ENCODE peak calls at places on chromosomes 3 and 15, in nine cellular contexts. G, S, O, I, H, B, V, M and W are unnamed samples.

GRCh38 chr3:177574232-177574856 is 377.1 kb upstream of the TBL1XR1 start:
- DNase-seq in B (peak), I (peak), G (no peak), V (no peak), M (no peak), H (no peak), O (no peak), S (peak), W (no peak)

GRCh38 chr3:156406393-156406792 is 148.5 kb downstream of the SSR3 start:
- DNase-seq in B (peak), G (no peak), H (no peak), I (no peak), S (no peak), O (no peak), M (no peak), V (no peak), W (no peak)

GRCh38 chr3:66598168-66598567 is 97.3 kb upstream of the LRIG1 start:
- DNase-seq in V (no peak), S (no peak), M (no peak), G (no peak), O (no peak), B (no peak), H (no peak), I (no peak), W (no peak)

GRCh38 chr3:56751056-56751455 is 50.7 kb downstream of the ARHGEF3 start:
- DNase-seq in M (no peak), H (no peak), G (no peak), B (no peak), I (no peak), O (no peak), S (no peak), V (no peak), W (no peak)

GRCh38 chr3:133895208-133896001 is at the start of gene RAB6B:
- DNase-seq in B (peak), O (peak), S (no peak), V (no peak), H (peak), I (no peak), G (no peak), M (peak), W (no peak)

GRCh38 chr3:178777718-178778411 is 241.6 kb downstream of the KCNMB2 start:
- DNase-seq in S (peak), I (no peak), G (no peak), H (no peak), O (no peak), B (no peak), M (no peak), V (peak), W (peak)

GRCh38 chr3:51388286-51389029 is 2.6 kb upstream of the RBM15B start:
- DNase-seq in H (peak), S (peak), V (peak), I (peak), B (peak), G (no peak), M (no peak), O (no peak), W (no peak)

GRCh38 chr3:149371001-149371722 is 6.3 kb downstream of the TM4SF1 start:
- DNase-seq in I (peak), B (peak), V (no peak), S (peak), H (no peak), M (no peak), G (no peak), O (no peak), W (peak)

GRCh38 chr15:61063875-61064320 is 165.2 kb downstream of the RORA start:
- DNase-seq in O (no peak), M (no peak), V (no peak), H (no peak), G (no peak), B (no peak), S (no peak), I (no peak), W (no peak)

GRCh38 chr3:133466531-133467386 is 66.9 kb downstream of the BFSP2 start:
- DNase-seq in H (peak), G (no peak), O (no peak), V (no peak), M (no peak), I (no peak), B (no peak), S (no peak), W (no peak)

GRCh38 chr15:98954411-98954810 is 53.2 kb downstream of the PGPEP1L start:
- DNase-seq in H (no peak), S (no peak), M (peak), O (no peak), V (no peak), B (no peak), G (peak), I (no peak), W (no peak)

GRCh38 chr15:56871180-56871579 is 47.3 kb upstream of the TCF12 start:
- DNase-seq in I (peak), V (peak), S (peak), O (no peak), G (no peak), H (no peak), B (peak), M (no peak), W (no peak)

GRCh38 chr3:157127831-157128767 is 31.8 kb downstream of the CCNL1 start:
- DNase-seq in M (no peak), O (peak), I (peak), S (peak), G (no peak), V (peak), B (no peak), H (no peak), W (no peak)

GRCh38 chr15:65085207-65085753 is 8.7 kb downstream of the KBTBD13 start:
- DNase-seq in I (no peak), V (no peak), G (no peak), O (no peak), S (no peak), M (no peak), B (no peak), H (no peak), W (no peak)

GRCh38 chr15:65083262-65083701 is 6.7 kb downstream of the KBTBD13 start:
- DNase-seq in S (no peak), B (peak), M (no peak), G (no peak), H (no peak), O (no peak), I (no peak), V (no peak), W (no peak)

GRCh38 chr15:65086680-65087111 is 10.2 kb downstream of the KBTBD13 start:
- DNase-seq in I (no peak), V (no peak), S (peak), H (no peak), B (peak), O (no peak), M (peak), G (no peak), W (no peak)

GRCh38 chr15:65085990-65086679 is 9.6 kb downstream of the KBTBD13 start:
- DNase-seq in S (peak), O (peak), G (no peak), B (peak), I (peak), V (peak), H (peak), M (peak), W (no peak)

DNA sequence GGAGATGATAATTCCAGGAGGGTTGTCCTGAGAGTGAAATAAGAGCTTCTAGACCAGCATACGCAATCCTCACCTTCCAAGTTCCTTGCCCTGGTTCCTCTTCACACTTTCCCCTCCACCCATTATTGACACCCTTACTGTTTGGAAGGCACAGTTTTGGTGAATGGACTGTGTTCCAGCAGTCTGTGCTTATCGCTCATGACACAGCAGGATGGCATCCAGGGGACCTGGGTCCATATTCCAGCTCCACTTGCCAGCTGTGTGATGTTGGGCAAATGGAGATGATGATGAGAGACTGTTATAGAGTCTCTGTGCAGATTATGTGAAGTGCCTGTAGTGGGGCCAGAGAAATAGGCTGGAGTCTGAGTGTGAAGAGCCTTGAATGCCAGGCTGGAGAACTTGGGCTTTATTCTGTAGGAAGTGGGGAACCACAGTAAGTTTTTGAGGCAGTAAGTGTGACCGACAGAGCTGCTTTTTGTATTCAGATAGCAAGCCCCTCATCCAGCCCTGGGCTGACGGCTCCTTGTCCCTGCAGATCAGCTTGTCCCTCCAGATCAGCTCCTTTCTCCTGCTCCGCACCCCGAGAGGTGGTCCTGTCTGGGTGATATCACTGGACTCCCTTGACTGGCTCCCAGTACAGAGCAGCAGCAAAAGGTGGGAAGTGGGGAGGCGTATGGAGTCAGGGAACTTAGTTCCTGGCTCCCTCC is 8.1 kb downstream of the KBTBD13 start:
- DNase-seq in B (no peak), S (no peak), H (no peak), I (peak), M (no peak), V (no peak), O (no peak), G (no peak), W (no peak)
- TF ChIP-seq REST in B (no peak), S (no peak), H (no peak), I (no peak), M (no peak), V (no peak), O (no peak), G (no peak), W (no peak)

DNA sequence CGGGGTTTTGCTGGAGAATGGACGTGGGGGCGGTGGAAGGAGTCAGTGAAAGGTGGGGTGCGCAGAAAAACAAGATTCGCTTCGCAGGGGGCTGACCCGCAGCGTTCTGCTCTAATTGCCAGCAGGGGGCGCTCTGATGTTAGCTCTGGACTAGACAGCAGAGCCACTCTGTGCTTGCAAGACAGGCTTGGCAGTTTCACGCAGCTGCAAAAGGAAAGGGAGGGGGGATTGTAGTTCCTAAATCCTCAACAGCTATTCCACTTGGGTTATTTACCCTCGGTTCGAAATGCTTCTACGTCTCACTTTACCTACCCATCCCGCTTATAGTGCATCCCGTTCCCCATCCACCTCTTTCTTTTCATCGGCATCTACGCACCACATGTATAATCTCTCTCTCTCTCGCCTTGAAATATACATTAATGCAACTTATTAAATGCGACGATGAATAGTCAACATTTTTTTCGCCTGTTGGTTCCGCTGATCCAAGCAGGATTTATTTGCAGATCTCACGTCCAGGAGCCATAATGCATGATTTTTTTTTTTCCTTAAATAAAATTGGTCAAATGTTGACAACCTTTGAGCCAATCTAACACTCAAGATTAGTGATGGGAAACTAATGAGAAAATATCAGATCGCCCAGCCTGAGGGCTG is 216.5 kb downstream of the MEIS2 start:
- DNase-seq in B (peak), S (peak), I (peak), M (peak), O (peak), V (peak), H (peak), G (peak), W (peak)
- TF ChIP-seq REST in B (no peak), S (no peak), I (no peak), M (no peak), O (no peak), V (no peak), H (no peak), G (no peak), W (no peak)

GRCh38 chr3:169668957-169669681 is 5.6 kb upstream of the MECOM start:
- DNase-seq in I (peak), M (peak), O (peak), S (peak), B (peak), H (peak), G (no peak), V (peak), W (no peak)
- TF ChIP-seq REST in I (no peak), M (no peak), O (no peak), S (no peak), B (no peak), H (no peak), G (no peak), V (no peak), W (no peak)

DNA sequence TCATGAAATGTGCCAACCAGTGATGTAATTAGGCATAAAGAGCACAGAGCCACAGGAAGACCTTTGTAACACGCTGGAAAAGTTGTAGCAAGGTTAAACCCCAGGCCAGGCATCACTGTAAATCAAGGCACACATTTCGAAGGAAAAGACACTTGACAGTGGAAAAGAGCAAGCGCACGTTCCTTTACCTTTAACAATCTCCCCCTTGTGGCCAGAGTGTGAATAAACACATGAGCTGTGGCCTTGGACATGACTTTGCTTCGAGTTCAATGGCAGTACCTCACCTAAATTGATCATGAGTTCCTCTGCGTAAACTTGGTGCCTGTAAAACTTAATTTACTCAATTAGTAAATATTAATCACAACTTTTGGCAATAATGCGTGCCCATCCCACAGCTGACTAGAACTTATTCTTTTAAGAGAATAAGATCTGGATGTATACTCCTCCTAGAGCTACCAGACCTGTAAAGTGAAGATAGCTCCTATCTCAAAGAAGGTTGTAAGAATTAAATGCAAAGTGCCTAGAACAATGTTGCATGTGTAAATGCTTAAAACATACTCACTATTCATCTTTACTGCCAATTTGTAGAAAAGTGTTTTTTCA is 757.0 kb upstream of the NECTIN3 start:
- DNase-seq in V (peak), B (peak), M (peak), I (peak), G (peak), O (peak), S (peak), H (peak), W (peak)
- TF ChIP-seq REST in V (no peak), B (no peak), M (no peak), I (no peak), G (no peak), O (no peak), S (no peak), H (no peak), W (no peak)

GRCh38 chr3:106120334-106120733 is 251.5 kb upstream of the CBLB start:
- DNase-seq in H (no peak), I (no peak), B (no peak), V (no peak), S (no peak), O (no peak), G (no peak), M (no peak), W (no peak)
- TF ChIP-seq REST in H (no peak), I (no peak), B (no peak), V (no peak), S (no peak), O (no peak), G (no peak), M (no peak), W (no peak)

GRCh38 chr3:174285242-174285641 is 573.9 kb upstream of the NAALADL2 start:
- DNase-seq in S (no peak), V (no peak), H (no peak), G (no peak), O (no peak), M (no peak), I (no peak), B (no peak), W (no peak)
- TF ChIP-seq REST in S (no peak), V (no peak), H (no peak), G (no peak), O (no peak), M (no peak), I (no peak), B (no peak), W (no peak)

GRCh38 chr3:192851821-192852352 is 65.8 kb downstream of the MB21D2 start:
- DNase-seq in S (peak), B (no peak), M (peak), H (peak), G (no peak), I (peak), O (no peak), V (peak), W (peak)
- TF ChIP-seq REST in S (no peak), B (no peak), M (peak), H (no peak), G (no peak), I (no peak), O (no peak), V (no peak), W (peak)